ENCODE peak calls at places on chromosomes 12 and 14, in seven cellular contexts. T is dorsolateral prefrontal cortex, N is cardiac fibroblast, I is skeletal muscle cell, Q is AG04449, Z is tibial artery, B is lung. J is an unnamed sample.

GRCh38 chr14:93734086-93734822 is 54.0 kb downstream of the PRIMA1 start:
- DNase-seq in Z (no peak), T (no peak), I (no peak), Q (no peak), B (no peak), N (no peak), J (no peak)

GRCh38 chr14:42163136-42163535 is 556.5 kb downstream of the LRFN5 start:
- DNase-seq in Z (no peak), N (no peak), I (peak), T (no peak), B (no peak), Q (no peak), J (no peak)

GRCh38 chr12:48946943-48947342 is 10.3 kb downstream of the ARF3 start:
- DNase-seq in B (no peak), I (no peak), Z (no peak), T (no peak), Q (no peak), N (no peak), J (no peak)

GRCh38 chr14:96920023-96920422 is 122.8 kb downstream of the VRK1 start:
- DNase-seq in Z (no peak), I (no peak), N (no peak), Q (no peak), T (no peak), B (no peak), J (no peak)

GRCh38 chr12:2052861-2053674 is at the start of gene CACNA1C:
- DNase-seq in I (no peak), Z (no peak), N (peak), T (peak), Q (no peak), B (no peak), J (no peak)

GRCh38 chr12:13044859-13045384 is 741 bp downstream of the FAM234B start:
- DNase-seq in T (no peak), Q (no peak), I (no peak), B (no peak), Z (no peak), N (peak), J (no peak)

GRCh38 chr12:123232472-123232806 is 502 bp downstream of the MPHOSPH9 start:
- DNase-seq in N (no peak), Z (peak), B (no peak), T (no peak), Q (no peak), I (peak), J (no peak)

GRCh38 chr12:13661005-13661887 is 320.2 kb downstream of the GRIN2B start:
- DNase-seq in Q (no peak), B (peak), I (peak), Z (peak), N (peak), T (peak), J (peak)

GRCh38 chr12:99278899-99279298 is 368.7 kb upstream of the GARIN6 start:
- DNase-seq in I (no peak), Q (no peak), Z (no peak), B (no peak), N (no peak), T (no peak), J (no peak)

GRCh38 chr12:28316067-28316466 is 125.8 kb downstream of the CCDC91 start:
- DNase-seq in B (no peak), Z (no peak), Q (no peak), T (no peak), I (no peak), N (no peak), J (no peak)

GRCh38 chr14:96272777-96273471 is 16.9 kb downstream of the BDKRB1 start:
- DNase-seq in N (no peak), Z (no peak), I (no peak), Q (no peak), B (no peak), T (no peak), J (no peak)

DNA sequence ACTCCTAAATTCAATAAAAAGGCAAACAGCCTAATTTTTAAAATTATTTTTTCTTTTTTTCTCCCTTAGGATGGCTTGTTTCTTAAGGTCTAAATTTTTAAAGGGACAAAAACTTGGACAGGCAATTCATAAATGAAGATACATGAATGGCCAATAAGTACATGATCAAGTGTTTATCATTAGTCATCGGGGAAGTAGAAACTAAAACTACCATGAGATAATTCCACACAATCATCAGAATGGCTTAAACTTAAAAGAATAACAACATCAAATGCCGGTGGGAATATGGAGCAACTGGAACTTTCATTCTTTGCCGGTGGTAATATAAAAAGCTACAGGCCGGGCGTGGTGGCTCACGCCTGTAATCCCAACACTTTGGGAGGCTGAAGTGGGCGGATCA is 29.1 kb downstream of the MOK start:
- DNase-seq in Q (no peak), N (peak), B (no peak), Z (no peak), I (no peak), T (no peak), J (no peak)
- H3K4me3 ChIP-seq in Q (no peak), N (no peak), B (no peak), Z (no peak), I (no peak), T (no peak), J (no peak)

GRCh38 chr14:37594916-37595808 is at the start of the genes FOXA1 and TTC6:
- DNase-seq in Z (no peak), T (no peak), N (no peak), Q (no peak), B (peak), I (no peak), J (peak)
- H3K4me3 ChIP-seq in Z (peak), T (peak), N (peak), Q (peak), B (peak), I (peak), J (peak)

DNA sequence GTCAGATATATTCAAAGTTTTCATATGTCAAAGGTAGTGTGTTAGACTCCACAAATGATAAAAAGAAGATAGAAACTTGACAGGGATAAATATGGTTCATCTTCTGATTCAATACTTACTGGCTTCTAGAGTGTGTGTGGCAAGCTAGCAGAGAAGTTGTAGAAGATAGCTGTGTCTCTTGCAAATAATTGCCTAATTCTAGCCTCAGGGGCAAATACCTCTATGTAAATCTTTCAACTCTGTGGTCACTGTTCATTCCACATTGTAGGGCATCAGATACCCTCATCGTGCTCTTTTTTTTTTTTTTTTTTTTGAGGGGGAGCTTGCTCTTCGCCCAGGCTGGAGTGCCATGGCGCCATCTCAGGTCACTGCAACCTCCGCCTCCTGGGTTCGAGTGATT is 1.7 kb downstream of the OLR1 start:
- DNase-seq in T (no peak), Z (no peak), N (no peak), B (no peak), Q (no peak), I (no peak), J (no peak)
- H3K4me3 ChIP-seq in T (no peak), Z (no peak), N (no peak), B (no peak), Q (no peak), I (no peak), J (no peak)

GRCh38 chr12:54005853-54006699 is 2.7 kb upstream of the HOXC8 start:
- DNase-seq in I (no peak), N (peak), T (peak), B (peak), Z (peak), Q (no peak), J (peak)
- H3K4me3 ChIP-seq in I (peak), N (peak), T (no peak), B (no peak), Z (peak), Q (peak), J (no peak)

GRCh38 chr12:118618695-118619094 is 242.3 kb downstream of the SUDS3 start:
- DNase-seq in I (no peak), Q (no peak), Z (no peak), N (no peak), B (no peak), T (no peak), J (no peak)

GRCh38 chr12:118617922-118618450 is 241.6 kb downstream of the SUDS3 start:
- DNase-seq in B (no peak), T (no peak), I (no peak), N (no peak), Z (no peak), Q (no peak), J (no peak)
- H3K4me3 ChIP-seq in B (no peak), T (no peak), I (no peak), N (no peak), Z (no peak), Q (no peak), J (no peak)

GRCh38 chr12:124914392-124915248 is at the start of gene UBC:
- DNase-seq in Z (peak), B (peak), Q (no peak), N (peak), T (peak), I (peak), J (peak)

GRCh38 chr12:124913474-124914391 is 717 bp downstream of the UBC start:
- DNase-seq in Z (peak), Q (no peak), N (peak), B (peak), T (peak), I (no peak), J (peak)

GRCh38 chr12:124906606-124907261 is 7.7 kb downstream of the UBC start:
- DNase-seq in Z (peak), B (peak), Q (no peak), N (peak), T (peak), I (no peak), J (peak)

GRCh38 chr12:124910561-124911478 is 3.6 kb downstream of the UBC start:
- DNase-seq in Q (no peak), B (no peak), N (peak), T (no peak), I (no peak), Z (no peak), J (no peak)

GRCh38 chr12:124909831-124910560 is 4.5 kb downstream of the UBC start:
- DNase-seq in T (no peak), N (peak), I (no peak), Z (no peak), Q (no peak), B (no peak), J (no peak)
- H3K4me3 ChIP-seq in T (peak), N (no peak), I (peak), Z (peak), Q (no peak), B (no peak), J (no peak)

GRCh38 chr12:114479831-114480230 is 73.9 kb upstream of the TBX5 start:
- DNase-seq in Z (no peak), I (no peak), T (no peak), N (no peak), B (no peak), Q (no peak), J (no peak)
- H3K4me3 ChIP-seq in Z (peak), I (peak), T (no peak), N (peak), B (no peak), Q (peak), J (no peak)

GRCh38 chr12:110613771-110614684 is at the start of gene TCTN1:
- DNase-seq in Z (peak), I (peak), N (peak), T (peak), B (peak), Q (peak), J (peak)
- H3K4me3 ChIP-seq in Z (peak), I (peak), N (peak), T (peak), B (peak), Q (peak), J (peak)